ENCODE peak calls at places on chromosome 14, in five cellular contexts. One of them, this sample, is unnamed.

GRCh38 chr14:22973217-22974032 is 8.9 kb downstream of the AJUBA start:
- DNase-seq in esophagus squamous epithelium: no peak
- DNase-seq in upper lobe of left lung: no peak
- DNase-seq in heart left ventricle: no peak
- DNase-seq in body of pancreas: peak
- DNase-seq in this sample: no peak

GRCh38 chr14:78417532-78417931 is 247.4 kb downstream of the NRXN3 start:
- DNase-seq in esophagus squamous epithelium: no peak
- DNase-seq in heart left ventricle: no peak
- DNase-seq in upper lobe of left lung: no peak
- DNase-seq in body of pancreas: no peak
- DNase-seq in this sample: no peak

GRCh38 chr14:102893452-102893851 is 29.0 kb upstream of the AMN start:
- DNase-seq in body of pancreas: no peak
- DNase-seq in heart left ventricle: no peak
- DNase-seq in esophagus squamous epithelium: no peak
- DNase-seq in upper lobe of left lung: no peak
- DNase-seq in this sample: peak

GRCh38 chr14:103020271-103020910 is 37.0 kb downstream of the CDC42BPB start:
- DNase-seq in body of pancreas: no peak
- DNase-seq in heart left ventricle: peak
- DNase-seq in esophagus squamous epithelium: no peak
- DNase-seq in upper lobe of left lung: no peak
- DNase-seq in this sample: no peak

GRCh38 chr14:71482701-71483100 is 449.5 kb upstream of the RGS6 start:
- DNase-seq in heart left ventricle: no peak
- DNase-seq in upper lobe of left lung: no peak
- DNase-seq in body of pancreas: no peak
- DNase-seq in esophagus squamous epithelium: no peak
- DNase-seq in this sample: no peak

GRCh38 chr14:77498120-77498979 is at the start of gene ISM2:
- DNase-seq in heart left ventricle: peak
- DNase-seq in body of pancreas: peak
- DNase-seq in esophagus squamous epithelium: no peak
- DNase-seq in upper lobe of left lung: peak
- DNase-seq in this sample: peak

GRCh38 chr14:104445832-104446381 is 133.7 kb upstream of the C14orf180 start:
- DNase-seq in esophagus squamous epithelium: no peak
- DNase-seq in body of pancreas: no peak
- DNase-seq in heart left ventricle: no peak
- DNase-seq in upper lobe of left lung: no peak
- DNase-seq in this sample: no peak

GRCh38 chr14:70640938-70641547 is 673 bp upstream of the TTC9 start:
- DNase-seq in heart left ventricle: peak
- DNase-seq in upper lobe of left lung: peak
- DNase-seq in esophagus squamous epithelium: no peak
- DNase-seq in body of pancreas: peak
- DNase-seq in this sample: peak

GRCh38 chr14:55874785-55875184 is 243.4 kb upstream of the PELI2 start:
- DNase-seq in body of pancreas: no peak
- DNase-seq in esophagus squamous epithelium: no peak
- DNase-seq in heart left ventricle: no peak
- DNase-seq in upper lobe of left lung: no peak
- DNase-seq in this sample: no peak

GRCh38 chr14:99506269-99506668 is 25.1 kb downstream of the CCNK start:
- DNase-seq in body of pancreas: no peak
- DNase-seq in esophagus squamous epithelium: no peak
- DNase-seq in heart left ventricle: no peak
- DNase-seq in upper lobe of left lung: no peak
- DNase-seq in this sample: no peak

GRCh38 chr14:76950043-76951020 is 78.2 kb downstream of the IRF2BPL start:
- DNase-seq in body of pancreas: no peak
- DNase-seq in esophagus squamous epithelium: no peak
- DNase-seq in heart left ventricle: no peak
- DNase-seq in upper lobe of left lung: no peak
- DNase-seq in this sample: no peak

GRCh38 chr14:77064535-77065178 is 33.4 kb upstream of the CIPC start:
- DNase-seq in heart left ventricle: no peak
- DNase-seq in upper lobe of left lung: no peak
- DNase-seq in body of pancreas: no peak
- DNase-seq in esophagus squamous epithelium: no peak
- DNase-seq in this sample: no peak

GRCh38 chr14:104749958-104750529 is 2.9 kb upstream of the SIVA1 start:
- DNase-seq in body of pancreas: no peak
- DNase-seq in upper lobe of left lung: no peak
- DNase-seq in esophagus squamous epithelium: no peak
- DNase-seq in heart left ventricle: peak
- DNase-seq in this sample: no peak

GRCh38 chr14:103207038-103207403 is 83.8 kb downstream of the TNFAIP2 start:
- DNase-seq in heart left ventricle: peak
- DNase-seq in esophagus squamous epithelium: no peak
- DNase-seq in upper lobe of left lung: peak
- DNase-seq in body of pancreas: peak
- DNase-seq in this sample: peak

GRCh38 chr14:90788031-90788430 is 28.2 kb downstream of the TTC7B start:
- DNase-seq in upper lobe of left lung: no peak
- DNase-seq in esophagus squamous epithelium: no peak
- DNase-seq in body of pancreas: no peak
- DNase-seq in heart left ventricle: no peak
- DNase-seq in this sample: no peak

GRCh38 chr14:72518809-72519377 is 375.0 kb downstream of the DPF3 start:
- DNase-seq in heart left ventricle: no peak
- DNase-seq in body of pancreas: no peak
- DNase-seq in esophagus squamous epithelium: no peak
- DNase-seq in upper lobe of left lung: no peak
- DNase-seq in this sample: peak

GRCh38 chr14:98623806-98624430 is 648.1 kb downstream of the BCL11B start:
- DNase-seq in heart left ventricle: no peak
- DNase-seq in esophagus squamous epithelium: no peak
- DNase-seq in upper lobe of left lung: no peak
- DNase-seq in body of pancreas: no peak
- DNase-seq in this sample: no peak

GRCh38 chr14:101573289-101573688 is 12.0 kb downstream of the DIO3 start:
- DNase-seq in body of pancreas: no peak
- DNase-seq in upper lobe of left lung: no peak
- DNase-seq in heart left ventricle: no peak
- DNase-seq in esophagus squamous epithelium: no peak
- DNase-seq in this sample: no peak

GRCh38 chr14:104226421-104227385 is 88.3 kb downstream of the KIF26A start:
- DNase-seq in body of pancreas: no peak
- DNase-seq in heart left ventricle: peak
- DNase-seq in upper lobe of left lung: no peak
- DNase-seq in esophagus squamous epithelium: no peak
- DNase-seq in this sample: no peak

GRCh38 chr14:64682173-64682710 is 22.0 kb upstream of the PLEKHG3 start:
- DNase-seq in upper lobe of left lung: no peak
- DNase-seq in heart left ventricle: peak
- DNase-seq in body of pancreas: peak
- DNase-seq in esophagus squamous epithelium: no peak
- DNase-seq in this sample: no peak

GRCh38 chr14:69619007-69619406 is 7.6 kb downstream of the SUSD6 start:
- DNase-seq in esophagus squamous epithelium: no peak
- DNase-seq in body of pancreas: no peak
- DNase-seq in upper lobe of left lung: no peak
- DNase-seq in heart left ventricle: no peak
- DNase-seq in this sample: no peak

GRCh38 chr14:93049295-93049694 is 66.4 kb downstream of the ITPK1 start:
- DNase-seq in body of pancreas: no peak
- DNase-seq in heart left ventricle: no peak
- DNase-seq in esophagus squamous epithelium: no peak
- DNase-seq in upper lobe of left lung: no peak
- DNase-seq in this sample: peak

GRCh38 chr14:55553791-55554190 is 26.2 kb upstream of the KTN1 start:
- DNase-seq in heart left ventricle: no peak
- DNase-seq in esophagus squamous epithelium: no peak
- DNase-seq in body of pancreas: no peak
- DNase-seq in upper lobe of left lung: no peak
- DNase-seq in this sample: no peak

GRCh38 chr14:58109761-58110160 is 42.3 kb downstream of the ARMH4 start:
- DNase-seq in upper lobe of left lung: no peak
- DNase-seq in body of pancreas: no peak
- DNase-seq in heart left ventricle: no peak
- DNase-seq in esophagus squamous epithelium: no peak
- DNase-seq in this sample: no peak

GRCh38 chr14:56855891-56856461 is 45.7 kb upstream of the OTX2 start:
- DNase-seq in body of pancreas: no peak
- DNase-seq in upper lobe of left lung: no peak
- DNase-seq in heart left ventricle: no peak
- DNase-seq in esophagus squamous epithelium: no peak
- DNase-seq in this sample: peak

DNA sequence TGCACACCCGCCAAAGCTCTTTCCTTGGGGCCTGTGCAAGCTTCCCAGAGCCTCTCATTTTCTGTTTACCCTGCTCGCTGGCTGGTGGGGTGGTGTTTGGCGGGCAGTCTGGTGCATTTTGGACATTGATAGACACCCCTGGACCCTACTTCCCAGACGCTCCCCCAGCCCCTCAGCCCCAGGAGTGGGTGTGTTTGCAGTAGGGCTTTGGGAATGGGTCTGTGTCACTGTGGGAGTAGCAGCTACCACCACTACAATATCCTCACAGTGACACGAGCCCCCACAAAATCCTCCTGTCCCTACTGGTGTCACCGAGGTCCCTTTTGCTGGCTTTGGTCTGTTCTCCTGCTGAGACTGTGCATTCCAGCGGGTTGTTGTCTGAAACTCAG is 371.3 kb downstream of the TMEM121 start:
- DNase-seq in esophagus squamous epithelium: no peak
- DNase-seq in body of pancreas: no peak
- DNase-seq in heart left ventricle: no peak
- DNase-seq in upper lobe of left lung: no peak
- DNase-seq in this sample: no peak
- H3K4me3 ChIP-seq in esophagus squamous epithelium: no peak
- H3K4me3 ChIP-seq in body of pancreas: no peak
- H3K4me3 ChIP-seq in heart left ventricle: no peak
- H3K4me3 ChIP-seq in upper lobe of left lung: no peak
- H3K4me3 ChIP-seq in this sample: no peak

GRCh38 chr14:100525615-100526014 is 61.6 kb downstream of the BEGAIN start:
- DNase-seq in upper lobe of left lung: no peak
- DNase-seq in heart left ventricle: no peak
- DNase-seq in esophagus squamous epithelium: no peak
- DNase-seq in body of pancreas: no peak
- DNase-seq in this sample: peak
- TF ChIP-seq POLR2A in upper lobe of left lung: no peak
- TF ChIP-seq POLR2A in heart left ventricle: no peak
- TF ChIP-seq POLR2A in esophagus squamous epithelium: no peak
- TF ChIP-seq POLR2A in body of pancreas: no peak
- TF ChIP-seq POLR2A in this sample: no peak

DNA sequence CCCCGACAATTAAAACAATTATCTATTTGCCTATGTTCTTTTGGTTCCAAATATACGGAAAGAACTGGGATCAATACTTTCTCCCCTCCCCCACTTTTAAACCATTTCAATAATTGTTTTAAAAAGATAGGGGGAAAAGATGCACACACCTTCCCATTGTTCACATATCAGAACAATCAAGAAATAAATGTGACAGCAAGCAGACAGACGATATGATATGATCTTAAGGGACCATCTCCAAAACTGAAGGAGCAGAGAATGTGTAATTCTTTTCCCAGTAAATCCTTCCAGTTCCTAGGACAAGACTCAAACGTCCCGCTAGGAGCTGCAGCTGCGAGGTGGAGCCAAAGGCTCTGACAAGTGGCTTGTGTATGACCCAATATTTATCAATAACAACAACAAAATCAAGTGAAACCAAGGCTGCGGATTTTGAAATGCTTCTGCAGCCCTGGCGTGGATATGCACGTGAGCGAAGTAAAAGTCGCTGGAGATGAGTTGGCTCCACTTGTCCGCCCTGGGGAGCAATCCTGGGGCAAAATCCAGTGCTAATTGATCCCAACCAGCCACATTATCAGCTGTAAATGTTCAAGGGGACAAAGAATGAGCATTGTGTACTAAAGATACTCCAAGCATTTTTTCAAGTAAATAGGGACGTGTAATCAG is 8.2 kb upstream of the FOXG1 start:
- DNase-seq in body of pancreas: no peak
- DNase-seq in heart left ventricle: no peak
- DNase-seq in esophagus squamous epithelium: no peak
- DNase-seq in upper lobe of left lung: no peak
- DNase-seq in this sample: no peak
- H3K4me3 ChIP-seq in body of pancreas: no peak
- H3K4me3 ChIP-seq in heart left ventricle: peak
- H3K4me3 ChIP-seq in esophagus squamous epithelium: no peak
- H3K4me3 ChIP-seq in upper lobe of left lung: no peak
- H3K4me3 ChIP-seq in this sample: no peak

DNA sequence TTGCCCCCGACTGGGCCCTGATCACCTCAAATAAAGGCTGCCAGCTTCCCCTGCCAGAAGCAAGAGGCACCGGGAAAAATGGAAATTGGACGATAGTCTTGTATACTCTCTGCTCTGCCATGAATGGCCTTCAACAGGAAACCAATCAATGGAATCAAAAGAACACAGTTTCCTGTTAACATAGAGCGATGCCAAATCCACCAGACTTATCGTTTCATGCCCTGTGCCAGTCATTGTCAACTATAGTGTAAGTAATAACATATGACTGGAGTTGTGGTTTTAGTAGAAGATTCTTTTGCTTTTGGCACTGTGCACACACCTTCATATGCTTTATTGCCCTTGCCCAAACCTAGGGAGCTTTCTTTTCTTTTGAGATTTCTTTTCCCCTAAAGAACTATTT is 97.7 kb downstream of the TMEM30B start:
- DNase-seq in upper lobe of left lung: no peak
- DNase-seq in body of pancreas: no peak
- DNase-seq in esophagus squamous epithelium: no peak
- DNase-seq in heart left ventricle: no peak
- DNase-seq in this sample: no peak
- TF ChIP-seq POLR2A in upper lobe of left lung: no peak
- TF ChIP-seq POLR2A in body of pancreas: no peak
- TF ChIP-seq POLR2A in esophagus squamous epithelium: no peak
- TF ChIP-seq POLR2A in heart left ventricle: no peak
- TF ChIP-seq POLR2A in this sample: no peak

This sample was measured in Peyer's patch.